ENCODE peak calls at places on chromosomes 5 and 9, in four cellular contexts. One of them, this sample, is unnamed.

GRCh38 chr5:117888688-117889087 is 1099.7 kb downstream of the DTWD2 start:
- DNase-seq in IMR-90: peak; percentile 19
- DNase-seq in K562: no peak
- DNase-seq in GM12878: peak; percentile 27
- DNase-seq in this sample: no peak

GRCh38 chr9:130634191-130634768 is 30.1 kb upstream of the PRDM12 start:
- DNase-seq in IMR-90: no peak
- DNase-seq in K562: no peak
- DNase-seq in GM12878: no peak
- DNase-seq in this sample: no peak

GRCh38 chr5:38297830-38298608 is 39.7 kb downstream of the EGFLAM start:
- DNase-seq in IMR-90: no peak
- DNase-seq in K562: peak; percentile 58
- DNase-seq in GM12878: no peak
- DNase-seq in this sample: no peak

GRCh38 chr5:149426931-149427330 is 47.8 kb upstream of the IL17B start:
- DNase-seq in IMR-90: no peak
- DNase-seq in K562: no peak
- DNase-seq in GM12878: no peak
- DNase-seq in this sample: no peak

GRCh38 chr9:137493163-137494103 is 34.3 kb upstream of the NSMF start:
- DNase-seq in IMR-90: no peak
- DNase-seq in K562: no peak
- DNase-seq in GM12878: no peak
- DNase-seq in this sample: no peak

GRCh38 chr9:14314929-14315753 is 1.2 kb upstream of the NFIB start:
- DNase-seq in IMR-90: peak; percentile 34
- DNase-seq in K562: peak; percentile 77
- DNase-seq in GM12878: no peak
- DNase-seq in this sample: peak; percentile 89

GRCh38 chr5:139982157-139982974 is 60.7 kb downstream of the NRG2 start:
- DNase-seq in IMR-90: peak; percentile 4
- DNase-seq in K562: no peak
- DNase-seq in GM12878: no peak
- DNase-seq in this sample: no peak

GRCh38 chr5:21573915-21574314 is 1279.2 kb downstream of the CDH12 start:
- DNase-seq in IMR-90: no peak
- DNase-seq in K562: peak; percentile 1
- DNase-seq in GM12878: no peak
- DNase-seq in this sample: no peak

GRCh38 chr5:133319244-133319643 is 267.4 kb downstream of the HSPA4 start:
- DNase-seq in IMR-90: no peak
- DNase-seq in K562: no peak
- DNase-seq in GM12878: no peak
- DNase-seq in this sample: no peak

GRCh38 chr9:89594811-89595550 is 9.8 kb upstream of the GADD45G start:
- DNase-seq in IMR-90: no peak
- DNase-seq in K562: no peak
- DNase-seq in GM12878: no peak
- DNase-seq in this sample: no peak

GRCh38 chr5:179118756-179119414 is 58.7 kb downstream of the ZNF354C start:
- DNase-seq in IMR-90: no peak
- DNase-seq in K562: no peak
- DNase-seq in GM12878: no peak
- DNase-seq in this sample: no peak

GRCh38 chr5:60287174-60287771 is 393.7 kb upstream of the PDE4D start:
- DNase-seq in IMR-90: peak; percentile 16
- DNase-seq in K562: peak; percentile 28
- DNase-seq in GM12878: no peak
- DNase-seq in this sample: peak; percentile 18

GRCh38 chr5:58080573-58080972 is 379.3 kb downstream of the PLK2 start:
- DNase-seq in IMR-90: peak; percentile 69
- DNase-seq in K562: no peak
- DNase-seq in GM12878: no peak
- DNase-seq in this sample: no peak

GRCh38 chr9:4538107-4538506 is 47.8 kb downstream of the SLC1A1 start:
- DNase-seq in IMR-90: no peak
- DNase-seq in K562: no peak
- DNase-seq in GM12878: no peak
- DNase-seq in this sample: no peak

GRCh38 chr9:7360513-7360912 is 439.1 kb downstream of the DMAC1 start:
- DNase-seq in IMR-90: no peak
- DNase-seq in K562: peak; percentile 6
- DNase-seq in GM12878: no peak
- DNase-seq in this sample: no peak

GRCh38 chr5:79464695-79465332 is 49.1 kb downstream of the HOMER1 start:
- DNase-seq in IMR-90: peak; percentile 53
- DNase-seq in K562: peak; percentile 37
- DNase-seq in GM12878: no peak
- DNase-seq in this sample: peak; percentile 21

GRCh38 chr5:168648576-168648975 is 69.4 kb upstream of the PANK3 start:
- DNase-seq in IMR-90: no peak
- DNase-seq in K562: no peak
- DNase-seq in GM12878: no peak
- DNase-seq in this sample: no peak

GRCh38 chr5:78364005-78364404 is 3.6 kb downstream of the SCAMP1 start:
- DNase-seq in IMR-90: no peak
- DNase-seq in K562: no peak
- DNase-seq in GM12878: no peak
- DNase-seq in this sample: no peak

GRCh38 chr9:124018731-124019697 is 7.4 kb downstream of the LHX2 start:
- DNase-seq in IMR-90: no peak
- DNase-seq in K562: no peak
- DNase-seq in GM12878: no peak
- DNase-seq in this sample: no peak

GRCh38 chr5:126799780-126800179 is 22.8 kb downstream of the LMNB1 start:
- DNase-seq in IMR-90: no peak
- DNase-seq in K562: no peak
- DNase-seq in GM12878: no peak
- DNase-seq in this sample: no peak

GRCh38 chr9:136339173-136339957 is 12.0 kb downstream of the GPSM1 start:
- DNase-seq in IMR-90: peak; percentile 53
- DNase-seq in K562: peak; percentile 79
- DNase-seq in GM12878: no peak
- DNase-seq in this sample: peak; percentile 79

GRCh38 chr9:91718071-91718470 is 232.0 kb downstream of the ROR2 start:
- DNase-seq in IMR-90: no peak
- DNase-seq in K562: no peak
- DNase-seq in GM12878: no peak
- DNase-seq in this sample: no peak

GRCh38 chr5:141412853-141413539 is at the start of gene PCDHGA10:
- DNase-seq in IMR-90: peak; percentile 80
- DNase-seq in K562: peak; percentile 58
- DNase-seq in GM12878: peak; percentile 27
- DNase-seq in this sample: no peak
- TF ChIP-seq ELK1 in IMR-90: no peak
- TF ChIP-seq ELK1 in K562: no peak
- TF ChIP-seq ELK1 in GM12878: no peak
- TF ChIP-seq ELK1 in this sample: no peak

DNA sequence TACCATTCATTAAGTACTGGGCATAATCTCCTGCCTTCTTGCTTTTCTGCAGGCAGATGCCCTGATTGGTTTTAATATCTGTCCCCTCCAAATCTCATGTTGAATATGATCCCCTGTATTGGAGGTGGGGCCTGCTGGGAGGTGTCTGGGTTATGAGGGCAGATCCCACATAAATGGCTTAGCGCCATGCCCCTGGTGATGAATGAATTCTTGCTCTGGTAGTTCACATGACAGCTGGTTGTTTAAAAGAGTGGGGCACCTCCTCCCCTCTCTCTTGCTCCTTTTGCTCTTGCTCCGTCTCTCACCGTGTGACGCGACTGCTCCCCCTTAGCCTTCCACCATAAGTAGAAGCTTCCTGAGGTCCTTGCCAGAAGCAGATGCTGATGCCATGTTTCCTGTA is 564.0 kb upstream of the BRINP1 start:
- DNase-seq in IMR-90: no peak
- DNase-seq in K562: no peak
- DNase-seq in GM12878: no peak
- DNase-seq in this sample: no peak
- TF ChIP-seq ELK1 in IMR-90: no peak
- TF ChIP-seq ELK1 in K562: no peak
- TF ChIP-seq ELK1 in GM12878: no peak
- TF ChIP-seq ELK1 in this sample: no peak

GRCh38 chr5:125485003-125485641 is 738.7 kb upstream of the ZNF608 start:
- DNase-seq in IMR-90: peak; percentile 97
- DNase-seq in K562: no peak
- DNase-seq in GM12878: no peak
- DNase-seq in this sample: peak; percentile 43

GRCh38 chr5:125489146-125489545 is 742.7 kb upstream of the ZNF608 start:
- DNase-seq in IMR-90: no peak
- DNase-seq in K562: no peak
- DNase-seq in GM12878: no peak
- DNase-seq in this sample: no peak

GRCh38 chr5:125487231-125487630 is 740.8 kb upstream of the ZNF608 start:
- DNase-seq in IMR-90: peak; percentile 1
- DNase-seq in K562: no peak
- DNase-seq in GM12878: no peak
- DNase-seq in this sample: no peak

GRCh38 chr5:125484272-125485002 is 738.0 kb upstream of the ZNF608 start:
- DNase-seq in IMR-90: peak; percentile 93
- DNase-seq in K562: no peak
- DNase-seq in GM12878: no peak
- DNase-seq in this sample: peak; percentile 23

GRCh38 chr5:125486634-125487033 is 740.2 kb upstream of the ZNF608 start:
- DNase-seq in IMR-90: peak; percentile 53
- DNase-seq in K562: no peak
- DNase-seq in GM12878: no peak
- DNase-seq in this sample: no peak
- TF ChIP-seq ELK1 in IMR-90: no peak
- TF ChIP-seq ELK1 in K562: no peak
- TF ChIP-seq ELK1 in GM12878: no peak
- TF ChIP-seq ELK1 in this sample: no peak

DNA sequence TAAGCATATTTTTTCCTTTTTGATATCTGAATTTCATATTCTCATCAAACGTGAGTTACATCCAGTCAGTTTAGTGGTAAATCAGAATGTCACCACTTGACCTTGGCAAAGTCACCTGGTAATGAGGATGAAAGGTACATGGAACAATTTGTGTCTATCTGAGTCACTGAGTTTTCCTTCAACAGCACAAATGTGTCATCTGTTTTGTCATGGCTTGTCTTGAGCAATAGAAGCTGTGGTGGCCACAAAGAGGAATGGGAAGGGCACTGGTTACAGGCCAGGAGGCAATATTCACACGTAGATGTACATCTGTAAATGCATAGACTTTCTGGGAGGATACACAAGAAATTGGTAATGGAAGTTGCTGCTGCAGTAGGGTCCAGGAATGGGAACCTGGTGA is 8.4 kb upstream of the ZNF474 start:
- DNase-seq in IMR-90: peak; percentile 29
- DNase-seq in K562: no peak
- DNase-seq in GM12878: no peak
- DNase-seq in this sample: no peak
- TF ChIP-seq ELK1 in IMR-90: no peak
- TF ChIP-seq ELK1 in K562: no peak
- TF ChIP-seq ELK1 in GM12878: no peak
- TF ChIP-seq ELK1 in this sample: no peak

GRCh38 chr9:36138901-36139300 is 2.4 kb downstream of the GLIPR2 start:
- DNase-seq in IMR-90: no peak
- DNase-seq in K562: no peak
- DNase-seq in GM12878: no peak
- DNase-seq in this sample: no peak

GRCh38 chr9:36141288-36141687 is 4.8 kb downstream of the GLIPR2 start:
- DNase-seq in IMR-90: peak; percentile 41
- DNase-seq in K562: no peak
- DNase-seq in GM12878: no peak
- DNase-seq in this sample: no peak

GRCh38 chr9:36138496-36138895 is 2.0 kb downstream of the GLIPR2 start:
- DNase-seq in IMR-90: no peak
- DNase-seq in K562: no peak
- DNase-seq in GM12878: no peak
- DNase-seq in this sample: no peak

GRCh38 chr9:36141761-36142160 is 5.2 kb downstream of the GLIPR2 start:
- DNase-seq in IMR-90: no peak
- DNase-seq in K562: no peak
- DNase-seq in GM12878: no peak
- DNase-seq in this sample: no peak

GRCh38 chr9:36140086-36141084 is 3.9 kb downstream of the GLIPR2 start:
- DNase-seq in IMR-90: no peak
- DNase-seq in K562: no peak
- DNase-seq in GM12878: no peak
- DNase-seq in this sample: no peak
- TF ChIP-seq ELK1 in IMR-90: no peak
- TF ChIP-seq ELK1 in K562: no peak
- TF ChIP-seq ELK1 in GM12878: no peak
- TF ChIP-seq ELK1 in this sample: no peak

GRCh38 chr5:138468133-138468965 is 3.1 kb downstream of the EGR1 start:
- DNase-seq in IMR-90: peak; percentile 54
- DNase-seq in K562: no peak
- DNase-seq in GM12878: no peak
- DNase-seq in this sample: no peak

GRCh38 chr5:138466900-138467710 is 1.8 kb downstream of the EGR1 start:
- DNase-seq in IMR-90: peak; percentile 38
- DNase-seq in K562: no peak
- DNase-seq in GM12878: no peak
- DNase-seq in this sample: peak; percentile 48

GRCh38 chr5:138466058-138466899 is 1.0 kb downstream of the EGR1 start:
- DNase-seq in IMR-90: peak; percentile 39
- DNase-seq in K562: no peak
- DNase-seq in GM12878: no peak
- DNase-seq in this sample: peak; percentile 47

GRCh38 chr5:138468966-138469539 is 3.8 kb downstream of the EGR1 start:
- DNase-seq in IMR-90: peak; percentile 82
- DNase-seq in K562: no peak
- DNase-seq in GM12878: no peak
- DNase-seq in this sample: no peak

GRCh38 chr5:138467711-138468132 is 2.4 kb downstream of the EGR1 start:
- DNase-seq in IMR-90: no peak
- DNase-seq in K562: no peak
- DNase-seq in GM12878: no peak
- DNase-seq in this sample: no peak
- TF ChIP-seq ELK1 in IMR-90: no peak
- TF ChIP-seq ELK1 in K562: no peak
- TF ChIP-seq ELK1 in GM12878: no peak
- TF ChIP-seq ELK1 in this sample: no peak

GRCh38 chr5:16551628-16552027 is 65.2 kb downstream of the RETREG1 start:
- DNase-seq in IMR-90: no peak
- DNase-seq in K562: no peak
- DNase-seq in GM12878: no peak
- DNase-seq in this sample: no peak

GRCh38 chr5:16548115-16548514 is 68.7 kb downstream of the RETREG1 start:
- DNase-seq in IMR-90: no peak
- DNase-seq in K562: no peak
- DNase-seq in GM12878: no peak
- DNase-seq in this sample: no peak

GRCh38 chr5:16548812-16549211 is 68.0 kb downstream of the RETREG1 start:
- DNase-seq in IMR-90: no peak
- DNase-seq in K562: no peak
- DNase-seq in GM12878: no peak
- DNase-seq in this sample: no peak

GRCh38 chr5:16549491-16550233 is 67.1 kb downstream of the RETREG1 start:
- DNase-seq in IMR-90: no peak
- DNase-seq in K562: no peak
- DNase-seq in GM12878: no peak
- DNase-seq in this sample: no peak

GRCh38 chr5:16550316-16550952 is 66.4 kb downstream of the RETREG1 start:
- DNase-seq in IMR-90: peak; percentile 49
- DNase-seq in K562: peak; percentile 80
- DNase-seq in GM12878: no peak
- DNase-seq in this sample: peak; percentile 69
- TF ChIP-seq ELK1 in IMR-90: no peak
- TF ChIP-seq ELK1 in K562: no peak
- TF ChIP-seq ELK1 in GM12878: no peak
- TF ChIP-seq ELK1 in this sample: no peak